ENCODE peak calls at places on chromosomes 16 and 17, in seven cellular contexts. One of them, this sample, is unnamed.

GRCh38 chr16:82263456-82264159 is 93.6 kb upstream of the MPHOSPH6 start:
- DNase-seq in lung: peak; percentile 60
- DNase-seq in cardiac muscle cell: peak; percentile 73
- DNase-seq in Peyer's patch: peak; percentile 39
- DNase-seq in adrenal gland: peak; percentile 27
- DNase-seq in osteoblast: peak; percentile 79
- DNase-seq in GM23248: peak; percentile 64
- DNase-seq in this sample: no peak

GRCh38 chr17:41049110-41049509 is 2.0 kb upstream of the KRTAP2-1 start:
- DNase-seq in osteoblast: peak; percentile 95
- DNase-seq in GM23248: peak; percentile 86
- DNase-seq in Peyer's patch: no peak
- DNase-seq in cardiac muscle cell: no peak
- DNase-seq in adrenal gland: no peak
- DNase-seq in lung: no peak
- DNase-seq in this sample: no peak

GRCh38 chr16:46747777-46748651 is at the start of gene MYLK3:
- DNase-seq in Peyer's patch: no peak
- DNase-seq in lung: no peak
- DNase-seq in GM23248: no peak
- DNase-seq in osteoblast: no peak
- DNase-seq in cardiac muscle cell: peak; percentile 95
- DNase-seq in adrenal gland: no peak
- DNase-seq in this sample: peak; percentile 91

GRCh38 chr17:45149669-45150603 is 1.7 kb downstream of the HEXIM1 start:
- DNase-seq in lung: peak; percentile 61
- DNase-seq in GM23248: peak; percentile 86
- DNase-seq in cardiac muscle cell: peak; percentile 76
- DNase-seq in osteoblast: peak; percentile 79
- DNase-seq in adrenal gland: peak; percentile 76
- DNase-seq in Peyer's patch: peak; percentile 66
- DNase-seq in this sample: peak; percentile 75

GRCh38 chr17:18921912-18922451 is 30.0 kb upstream of the SLC5A10 start:
- DNase-seq in Peyer's patch: no peak
- DNase-seq in cardiac muscle cell: no peak
- DNase-seq in lung: no peak
- DNase-seq in osteoblast: peak; percentile 79
- DNase-seq in GM23248: no peak
- DNase-seq in adrenal gland: no peak
- DNase-seq in this sample: no peak

GRCh38 chr17:80287806-80288579 is 27.3 kb downstream of the RNF213 start:
- DNase-seq in osteoblast: no peak
- DNase-seq in cardiac muscle cell: no peak
- DNase-seq in adrenal gland: no peak
- DNase-seq in lung: no peak
- DNase-seq in Peyer's patch: no peak
- DNase-seq in GM23248: no peak
- DNase-seq in this sample: no peak

GRCh38 chr17:6786618-6787017 is 10.6 kb downstream of the FBXO39 start:
- DNase-seq in osteoblast: no peak
- DNase-seq in cardiac muscle cell: no peak
- DNase-seq in Peyer's patch: no peak
- DNase-seq in GM23248: peak; percentile 95
- DNase-seq in lung: no peak
- DNase-seq in adrenal gland: no peak
- DNase-seq in this sample: no peak

GRCh38 chr17:17152385-17152784 is 53.7 kb downstream of the PLD6 start:
- DNase-seq in cardiac muscle cell: no peak
- DNase-seq in adrenal gland: no peak
- DNase-seq in GM23248: peak; percentile 66
- DNase-seq in Peyer's patch: no peak
- DNase-seq in lung: peak; percentile 49
- DNase-seq in osteoblast: peak; percentile 60
- DNase-seq in this sample: peak; percentile 79

GRCh38 chr17:73412914-73413313 is 101.1 kb upstream of the CDC42EP4 start:
- DNase-seq in lung: no peak
- DNase-seq in cardiac muscle cell: no peak
- DNase-seq in osteoblast: no peak
- DNase-seq in adrenal gland: no peak
- DNase-seq in GM23248: no peak
- DNase-seq in Peyer's patch: no peak
- DNase-seq in this sample: no peak

GRCh38 chr17:80970762-80971703 is 20.6 kb upstream of the CHMP6 start:
- DNase-seq in GM23248: peak; percentile 29
- DNase-seq in cardiac muscle cell: no peak
- DNase-seq in Peyer's patch: no peak
- DNase-seq in osteoblast: no peak
- DNase-seq in adrenal gland: no peak
- DNase-seq in lung: no peak
- DNase-seq in this sample: no peak

GRCh38 chr17:57706761-57707160 is 38.3 kb downstream of the CCDC182 start:
- DNase-seq in GM23248: no peak
- DNase-seq in lung: peak; percentile 20
- DNase-seq in cardiac muscle cell: no peak
- DNase-seq in adrenal gland: no peak
- DNase-seq in osteoblast: no peak
- DNase-seq in Peyer's patch: no peak
- DNase-seq in this sample: no peak

GRCh38 chr16:52912565-52913173 is 140.0 kb downstream of the CHD9NB start:
- DNase-seq in GM23248: peak; percentile 61
- DNase-seq in adrenal gland: peak; percentile 45
- DNase-seq in lung: peak; percentile 63
- DNase-seq in osteoblast: no peak
- DNase-seq in cardiac muscle cell: peak; percentile 69
- DNase-seq in Peyer's patch: no peak
- DNase-seq in this sample: no peak

GRCh38 chr17:39755550-39756375 is 18.0 kb downstream of the GRB7 start:
- DNase-seq in cardiac muscle cell: no peak
- DNase-seq in GM23248: peak; percentile 25
- DNase-seq in lung: no peak
- DNase-seq in adrenal gland: no peak
- DNase-seq in Peyer's patch: peak; percentile 80
- DNase-seq in osteoblast: peak; percentile 53
- DNase-seq in this sample: no peak

GRCh38 chr16:1287982-1288670 is 21.3 kb upstream of the UBE2I start:
- DNase-seq in adrenal gland: no peak
- DNase-seq in Peyer's patch: no peak
- DNase-seq in GM23248: peak; percentile 64
- DNase-seq in cardiac muscle cell: no peak
- DNase-seq in lung: no peak
- DNase-seq in osteoblast: peak; percentile 68
- DNase-seq in this sample: peak; percentile 44

DNA sequence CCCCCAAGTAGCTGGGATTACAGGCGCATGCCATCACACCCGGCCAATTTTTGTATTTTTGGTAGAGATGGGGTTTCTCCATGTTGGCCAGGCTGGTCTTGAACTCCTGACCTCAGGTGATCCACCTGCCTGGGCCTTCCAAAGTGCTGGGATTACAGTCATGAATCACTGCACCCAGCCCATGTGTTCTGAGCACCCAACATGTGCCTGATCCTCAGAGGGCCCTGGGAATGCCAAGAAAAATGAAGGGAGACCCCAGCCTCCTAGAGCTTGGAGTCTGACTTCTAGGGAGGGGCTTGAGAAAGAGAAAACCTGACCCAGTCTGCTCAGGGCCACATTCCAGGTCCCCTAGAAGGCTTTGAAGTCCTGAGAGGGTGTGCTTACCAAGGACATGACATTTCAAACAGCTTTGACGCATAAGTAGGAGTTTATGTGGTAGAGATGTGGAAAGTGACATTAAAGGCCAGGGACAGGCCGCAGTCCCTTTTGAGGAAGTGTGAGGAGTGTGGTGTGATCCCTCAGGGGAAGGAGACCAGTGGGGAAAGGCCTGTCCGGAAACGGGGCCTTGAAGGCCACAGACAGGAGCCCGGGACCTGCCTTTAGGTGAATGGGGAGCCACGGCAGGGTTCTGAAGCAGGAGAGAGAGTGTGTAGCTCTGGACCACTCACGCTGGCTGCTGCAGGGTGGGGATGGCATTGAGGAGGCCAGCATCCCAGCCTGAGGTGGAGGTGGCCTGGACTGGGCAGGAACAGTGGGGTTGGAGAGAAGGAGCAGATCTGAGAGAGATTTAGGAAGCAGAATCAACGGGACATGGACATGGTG is 1.0 kb upstream of the CCL22 start:
- DNase-seq in GM23248: no peak
- DNase-seq in osteoblast: no peak
- DNase-seq in lung: no peak
- DNase-seq in adrenal gland: no peak
- DNase-seq in cardiac muscle cell: no peak
- DNase-seq in Peyer's patch: peak; percentile 37
- DNase-seq in this sample: no peak
- H3K4me3 ChIP-seq in GM23248: no peak overlapping the region
- H3K4me3 ChIP-seq in osteoblast: no peak overlapping the region
- H3K4me3 ChIP-seq in lung: no peak overlapping the region
- H3K4me3 ChIP-seq in adrenal gland: no peak overlapping the region
- H3K4me3 ChIP-seq in cardiac muscle cell: no peak overlapping the region
- H3K4me3 ChIP-seq in Peyer's patch: no peak overlapping the region
- H3K4me3 ChIP-seq in this sample: no peak overlapping the region

DNA sequence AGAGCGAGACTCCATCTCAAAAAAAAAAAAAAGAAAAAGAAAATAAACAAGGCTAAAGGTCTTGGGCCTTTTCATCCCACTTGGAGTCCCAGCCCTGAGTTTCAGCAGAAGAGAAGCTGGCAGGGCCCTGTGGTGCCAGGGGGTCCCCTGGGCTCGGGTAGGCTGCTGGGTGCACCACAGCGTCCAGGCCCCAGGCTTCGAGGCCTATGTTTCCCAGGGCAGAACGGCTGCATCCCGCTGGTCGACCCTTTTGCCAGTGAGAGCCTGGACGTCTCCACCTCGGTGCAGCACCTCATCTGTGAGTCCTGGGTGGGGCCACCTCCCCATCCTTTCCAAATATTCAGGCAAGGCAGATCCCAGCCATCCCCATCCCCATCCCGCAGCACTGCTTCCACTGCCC is 2.2 kb downstream of the TMEM235 start:
- DNase-seq in Peyer's patch: no peak
- DNase-seq in cardiac muscle cell: no peak
- DNase-seq in adrenal gland: no peak
- DNase-seq in lung: no peak
- DNase-seq in GM23248: no peak
- DNase-seq in osteoblast: peak; percentile 79
- DNase-seq in this sample: no peak
- H3K27ac ChIP-seq in Peyer's patch: no peak overlapping the region
- H3K27ac ChIP-seq in cardiac muscle cell: no peak overlapping the region
- H3K27ac ChIP-seq in adrenal gland: no peak overlapping the region
- H3K27ac ChIP-seq in lung: no peak overlapping the region
- H3K27ac ChIP-seq in GM23248: no peak overlapping the region
- H3K27ac ChIP-seq in osteoblast: no peak overlapping the region
- H3K27ac ChIP-seq in this sample: no peak overlapping the region

GRCh38 chr17:54899721-54900456 is 763 bp upstream of the TOM1L1 start:
- DNase-seq in lung: no peak
- DNase-seq in osteoblast: peak; percentile 65
- DNase-seq in cardiac muscle cell: peak; percentile 14
- DNase-seq in adrenal gland: no peak
- DNase-seq in GM23248: no peak
- DNase-seq in Peyer's patch: no peak
- DNase-seq in this sample: no peak

GRCh38 chr17:54902017-54902416 is 1.4 kb downstream of the TOM1L1 start:
- DNase-seq in osteoblast: no peak
- DNase-seq in Peyer's patch: no peak
- DNase-seq in GM23248: no peak
- DNase-seq in cardiac muscle cell: no peak
- DNase-seq in adrenal gland: no peak
- DNase-seq in lung: no peak
- DNase-seq in this sample: no peak

GRCh38 chr17:54902611-54903010 is 2.0 kb downstream of the TOM1L1 start:
- DNase-seq in cardiac muscle cell: no peak
- DNase-seq in adrenal gland: no peak
- DNase-seq in osteoblast: no peak
- DNase-seq in Peyer's patch: no peak
- DNase-seq in GM23248: no peak
- DNase-seq in lung: no peak
- DNase-seq in this sample: no peak

GRCh38 chr17:54900457-54901229 is at the start of gene TOM1L1:
- DNase-seq in adrenal gland: peak; percentile 78
- DNase-seq in GM23248: peak; percentile 80
- DNase-seq in osteoblast: peak; percentile 95
- DNase-seq in cardiac muscle cell: peak; percentile 88
- DNase-seq in lung: peak; percentile 80
- DNase-seq in Peyer's patch: no peak
- DNase-seq in this sample: peak; percentile 72

DNA sequence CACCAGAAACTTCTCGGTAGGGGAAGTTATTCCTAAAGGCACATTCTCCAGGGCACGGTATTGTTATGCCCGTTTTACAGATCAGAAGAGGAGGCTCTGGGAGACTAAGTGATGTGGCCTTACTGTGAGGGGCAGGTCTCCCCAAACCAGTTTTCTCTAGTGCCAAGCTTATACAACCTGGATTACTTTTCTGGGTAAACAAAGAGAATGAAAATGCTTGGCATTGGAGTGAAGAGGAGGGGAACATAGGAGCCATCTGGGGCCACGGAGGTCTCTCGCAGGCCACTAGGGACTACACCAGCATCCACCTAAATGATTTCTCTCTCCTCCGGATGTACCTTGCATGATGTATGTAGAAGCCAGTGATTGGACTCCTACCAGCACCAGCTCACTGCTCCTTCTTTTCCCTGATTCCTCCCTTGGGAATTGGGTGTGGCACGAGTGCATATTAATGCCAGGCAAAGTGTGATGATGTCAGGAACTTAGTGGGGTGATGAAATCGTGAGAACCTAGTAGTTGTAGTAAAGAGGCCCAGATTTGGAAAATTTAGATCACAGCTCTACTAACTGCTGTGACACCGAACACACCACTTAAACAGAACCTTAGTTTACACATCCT is 687 bp downstream of the TOM1L1 start:
- DNase-seq in GM23248: peak; percentile 71
- DNase-seq in cardiac muscle cell: no peak
- DNase-seq in Peyer's patch: no peak
- DNase-seq in lung: peak; percentile 35
- DNase-seq in osteoblast: peak; percentile 68
- DNase-seq in adrenal gland: no peak
- DNase-seq in this sample: no peak
- H3K4me3 ChIP-seq in GM23248: peak overlapping the region; percentile 73
- H3K4me3 ChIP-seq in cardiac muscle cell: peak overlapping the region; percentile 35
- H3K4me3 ChIP-seq in Peyer's patch: peak overlapping the region; percentile 60
- H3K4me3 ChIP-seq in lung: peak overlapping the region; percentile 61
- H3K4me3 ChIP-seq in osteoblast: peak overlapping the region; percentile 88
- H3K4me3 ChIP-seq in adrenal gland: peak overlapping the region; percentile 38
- H3K4me3 ChIP-seq in this sample: peak overlapping the region; percentile 65

DNA sequence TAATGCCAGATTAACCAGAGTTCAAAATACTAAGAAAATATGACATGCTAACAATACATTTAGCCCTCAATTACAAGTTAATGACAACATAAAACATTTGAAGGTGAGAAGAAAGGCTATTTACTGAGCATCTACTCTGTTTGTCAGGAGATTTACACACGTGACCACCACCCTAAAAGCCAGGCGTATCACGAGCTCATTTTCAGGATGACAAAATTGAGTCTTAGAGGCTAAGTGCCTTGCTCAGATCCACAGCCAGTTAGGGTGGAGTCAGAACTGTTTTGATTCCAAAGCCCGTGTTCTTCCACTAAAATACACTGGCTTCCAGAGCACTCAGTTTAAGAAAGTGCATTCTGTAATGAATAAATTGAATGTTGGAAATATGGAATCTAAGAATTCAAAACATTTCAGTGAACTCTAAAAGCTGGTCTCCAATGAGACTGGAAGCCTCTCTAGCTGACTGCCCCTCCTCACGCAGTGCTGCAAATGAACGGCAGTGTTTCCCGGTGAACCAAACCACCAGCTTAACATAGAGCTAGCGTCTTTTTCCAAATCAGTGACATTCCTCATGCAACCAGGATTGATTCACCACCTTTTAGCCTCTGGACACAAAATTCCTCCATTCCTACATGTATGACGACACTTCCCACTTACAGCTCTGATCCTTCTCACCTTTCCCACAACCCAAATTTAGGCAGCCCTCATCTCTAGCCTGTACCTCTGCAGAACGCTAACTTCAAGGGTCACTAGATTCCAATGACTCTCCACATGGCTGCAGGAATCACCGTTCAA is 5.9 kb downstream of the ZDHHC7 start:
- DNase-seq in GM23248: peak; percentile 77
- DNase-seq in adrenal gland: no peak
- DNase-seq in Peyer's patch: no peak
- DNase-seq in osteoblast: no peak
- DNase-seq in lung: no peak
- DNase-seq in cardiac muscle cell: no peak
- DNase-seq in this sample: no peak
- H3K27ac ChIP-seq in GM23248: peak overlapping the region; percentile 94
- H3K27ac ChIP-seq in adrenal gland: peak overlapping the region; percentile 48
- H3K27ac ChIP-seq in Peyer's patch: peak overlapping the region; percentile 54
- H3K27ac ChIP-seq in osteoblast: peak overlapping the region; percentile 83
- H3K27ac ChIP-seq in lung: no peak overlapping the region
- H3K27ac ChIP-seq in cardiac muscle cell: peak overlapping the region; percentile 51
- H3K27ac ChIP-seq in this sample: peak overlapping the region; percentile 47

This sample was measured in heart left ventricle.